ENCODE peak calls at places on chromosomes 1 and 21, in four cellular contexts. Y is body of pancreas, S is neural progenitor cell, O is hepatocyte. R is an unnamed sample.

GRCh38 chr21:31917108-31917507 is 44.3 kb downstream of the HUNK start:
- DNase-seq in Y (no peak), S (no peak), O (no peak), R (no peak)

GRCh38 chr1:151362308-151363155 is 10.0 kb downstream of the SELENBP1 start:
- DNase-seq in Y (no peak), S (no peak), O (no peak), R (no peak)

GRCh38 chr1:224499204-224499603 is 64.6 kb upstream of the WDR26 start:
- DNase-seq in Y (no peak), S (no peak), O (no peak), R (no peak)

GRCh38 chr1:49125746-49126145 is 349.1 kb upstream of the BEND5 start:
- DNase-seq in Y (no peak), S (no peak), O (no peak), R (no peak)

GRCh38 chr1:226644541-226645176 is 94.4 kb downstream of the ITPKB start:
- DNase-seq in Y (no peak), S (no peak), O (no peak), R (peak; percentile 50)

GRCh38 chr21:37767984-37768383 is 148.3 kb downstream of the KCNJ6 start:
- DNase-seq in Y (no peak), S (no peak), O (no peak), R (peak; percentile 60)

GRCh38 chr1:204446413-204447111 is 34.9 kb upstream of the PPP1R15B start:
- DNase-seq in Y (peak; percentile 81), S (peak; percentile 93), O (peak; percentile 84), R (peak; percentile 74)

GRCh38 chr1:225657462-225657989 is 4.6 kb upstream of the ENAH start:
- DNase-seq in Y (no peak), S (no peak), O (no peak), R (peak; percentile 84)

GRCh38 chr1:19080715-19081114 is 124.2 kb upstream of the IFFO2 start:
- DNase-seq in Y (no peak), S (no peak), O (no peak), R (peak; percentile 33)

GRCh38 chr1:96090134-96090533 is 631.5 kb upstream of the PTBP2 start:
- DNase-seq in Y (no peak), S (no peak), O (no peak), R (no peak)

GRCh38 chr1:235746245-235746644 is 96.7 kb upstream of the GNG4 start:
- DNase-seq in Y (no peak), S (no peak), O (no peak), R (no peak)
- H3K27ac ChIP-seq in Y (no peak overlapping the region), S (no peak overlapping the region), O (no peak overlapping the region), R (no peak overlapping the region)

DNA sequence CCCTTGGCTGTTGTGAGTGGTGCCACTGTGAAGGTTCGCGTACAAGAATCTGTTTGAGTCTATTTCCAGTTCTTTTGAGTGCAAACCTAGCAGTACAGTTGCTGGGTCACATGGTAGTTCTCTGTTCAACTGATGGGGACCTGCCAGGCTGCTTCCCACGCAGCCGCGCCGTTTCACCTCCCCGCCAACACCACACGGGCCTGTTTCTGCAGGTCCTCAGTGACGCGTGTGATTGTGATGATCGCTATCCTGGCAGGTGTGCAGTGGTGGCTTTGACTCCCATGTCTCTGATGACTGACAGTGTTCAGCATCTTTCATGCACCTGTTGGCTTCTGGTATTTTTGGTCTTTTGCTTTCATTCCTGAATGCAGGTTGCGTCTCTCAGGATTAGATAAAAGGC is 41.7 kb downstream of the FAAP20 start:
- DNase-seq in Y (no peak), S (no peak), O (no peak), R (no peak)
- H3K27ac ChIP-seq in Y (no peak overlapping the region), S (no peak overlapping the region), O (no peak overlapping the region), R (no peak overlapping the region)

GRCh38 chr1:199121047-199121446 is 482.2 kb downstream of the PTPRC start:
- DNase-seq in Y (no peak), S (no peak), O (no peak), R (no peak)

GRCh38 chr1:199122085-199122484 is 483.2 kb downstream of the PTPRC start:
- DNase-seq in Y (no peak), S (no peak), O (no peak), R (no peak)

GRCh38 chr1:199122532-199123311 is 483.9 kb downstream of the PTPRC start:
- DNase-seq in Y (no peak), S (no peak), O (no peak), R (peak; percentile 61)

GRCh38 chr1:199124351-199124750 is 485.5 kb downstream of the PTPRC start:
- DNase-seq in Y (no peak), S (no peak), O (no peak), R (peak; percentile 83)

GRCh38 chr1:199123615-199124014 is 484.8 kb downstream of the PTPRC start:
- DNase-seq in Y (no peak), S (no peak), O (peak; percentile 20), R (peak; percentile 99)
- H3K27ac ChIP-seq in Y (no peak overlapping the region), S (no peak overlapping the region), O (no peak overlapping the region), R (no peak overlapping the region)

GRCh38 chr1:36731226-36732037 is 248.7 kb upstream of the CSF3R start:
- DNase-seq in Y (no peak), S (no peak), O (no peak), R (no peak)

GRCh38 chr1:36729289-36729688 is 246.6 kb upstream of the CSF3R start:
- DNase-seq in Y (no peak), S (no peak), O (no peak), R (no peak)

GRCh38 chr1:36732038-36732402 is 249.3 kb upstream of the CSF3R start:
- DNase-seq in Y (no peak), S (no peak), O (no peak), R (no peak)

GRCh38 chr1:36729716-36730510 is 247.2 kb upstream of the CSF3R start:
- DNase-seq in Y (no peak), S (no peak), O (no peak), R (no peak)

DNA sequence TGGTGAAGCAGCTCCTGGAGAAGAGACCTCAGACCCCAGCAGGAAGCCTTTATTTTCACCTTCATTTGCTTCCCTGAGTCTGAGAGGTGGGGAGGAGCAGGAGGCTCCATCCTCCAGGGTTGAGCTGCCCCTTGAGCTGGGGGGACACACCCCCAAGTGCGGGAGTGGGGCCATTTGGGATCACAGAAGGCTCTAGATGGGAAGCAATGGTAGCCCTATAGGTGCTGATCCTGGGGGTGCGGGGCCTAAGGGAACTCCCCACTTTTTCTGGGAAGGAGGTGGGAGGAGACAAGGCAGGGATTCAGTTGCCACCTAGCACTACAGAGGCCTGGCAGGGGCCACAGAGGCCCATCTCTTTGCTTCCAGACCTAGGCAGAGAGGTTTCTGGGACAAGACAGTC is 247.9 kb upstream of the CSF3R start:
- DNase-seq in Y (no peak), S (no peak), O (no peak), R (no peak)
- H3K27ac ChIP-seq in Y (no peak overlapping the region), S (no peak overlapping the region), O (no peak overlapping the region), R (no peak overlapping the region)

GRCh38 chr1:185733818-185734709 is at the start of gene HMCN1:
- DNase-seq in Y (peak; percentile 49), S (peak; percentile 91), O (peak; percentile 65), R (peak; percentile 83)

GRCh38 chr1:185732941-185733340 is 1.2 kb upstream of the HMCN1 start:
- DNase-seq in Y (no peak), S (no peak), O (no peak), R (peak; percentile 9)

GRCh38 chr1:185731446-185731845 is 2.7 kb upstream of the HMCN1 start:
- DNase-seq in Y (no peak), S (no peak), O (no peak), R (no peak)

GRCh38 chr1:185734929-185735666 is 907 bp downstream of the HMCN1 start:
- DNase-seq in Y (no peak), S (peak; percentile 13), O (peak; percentile 3), R (peak; percentile 25)

DNA sequence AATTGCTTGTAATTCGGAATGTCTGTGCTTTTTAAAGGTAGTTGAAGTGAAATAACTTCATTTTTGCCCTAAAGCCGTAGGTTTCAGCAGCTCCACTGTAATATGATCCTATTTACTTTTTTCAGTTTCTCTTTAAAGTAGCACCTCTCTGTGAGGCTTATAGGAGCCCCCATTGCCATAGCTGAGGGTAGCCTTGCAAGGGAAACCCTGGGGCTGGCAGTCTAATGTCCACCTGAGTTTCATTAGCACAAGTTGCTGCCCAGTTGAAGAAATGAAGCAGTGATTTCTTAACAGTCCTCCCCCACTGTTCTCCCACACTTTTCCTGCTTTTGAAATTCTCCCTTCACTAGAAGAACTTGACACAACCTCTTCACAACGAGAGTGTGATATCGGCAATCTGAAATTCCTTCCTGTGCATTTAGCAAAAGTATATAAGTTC is 1.5 kb downstream of the HMCN1 start:
- DNase-seq in Y (no peak), S (no peak), O (no peak), R (peak; percentile 32)
- H3K27ac ChIP-seq in Y (no peak overlapping the region), S (no peak overlapping the region), O (no peak overlapping the region), R (no peak overlapping the region)

DNA sequence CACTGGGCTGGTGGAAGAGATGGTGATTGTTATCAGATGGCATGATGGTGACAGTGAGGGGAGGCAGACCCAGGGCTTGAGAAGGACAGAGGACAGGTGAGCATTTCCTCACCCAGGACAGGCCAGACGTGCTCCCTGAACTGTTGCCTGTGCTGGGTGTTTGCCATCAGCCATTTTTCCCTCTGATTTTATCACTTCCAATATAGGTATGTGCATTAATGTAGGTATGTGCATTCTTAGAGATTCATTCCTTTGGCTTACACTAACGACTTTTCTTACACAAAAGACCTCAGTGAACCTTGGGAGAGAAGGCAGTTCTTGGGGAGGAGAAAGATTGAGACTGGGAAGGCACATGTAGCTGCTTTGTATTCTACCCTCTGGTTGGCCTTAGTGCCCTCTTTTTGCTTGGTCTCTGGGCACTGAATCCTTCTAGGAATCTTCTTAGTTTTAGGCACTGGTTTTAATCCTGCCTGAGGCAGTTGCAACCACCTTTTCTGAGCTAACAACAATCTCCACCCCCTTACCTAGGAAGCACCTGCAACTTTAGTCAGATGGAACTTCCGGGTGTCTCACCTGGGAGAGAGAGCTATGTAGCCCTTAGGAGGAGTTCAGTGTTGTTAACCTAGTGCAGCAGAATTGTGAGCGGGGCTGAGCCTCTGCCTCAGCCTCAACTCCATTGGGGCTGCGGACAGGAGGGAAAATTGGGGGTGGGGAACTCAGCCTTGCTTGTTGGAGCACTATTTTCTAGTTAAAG is 30.9 kb downstream of the C1orf116 start:
- DNase-seq in Y (no peak), S (no peak), O (no peak), R (no peak)
- H3K27ac ChIP-seq in Y (no peak overlapping the region), S (no peak overlapping the region), O (peak overlapping the region; percentile 4), R (no peak overlapping the region)

DNA sequence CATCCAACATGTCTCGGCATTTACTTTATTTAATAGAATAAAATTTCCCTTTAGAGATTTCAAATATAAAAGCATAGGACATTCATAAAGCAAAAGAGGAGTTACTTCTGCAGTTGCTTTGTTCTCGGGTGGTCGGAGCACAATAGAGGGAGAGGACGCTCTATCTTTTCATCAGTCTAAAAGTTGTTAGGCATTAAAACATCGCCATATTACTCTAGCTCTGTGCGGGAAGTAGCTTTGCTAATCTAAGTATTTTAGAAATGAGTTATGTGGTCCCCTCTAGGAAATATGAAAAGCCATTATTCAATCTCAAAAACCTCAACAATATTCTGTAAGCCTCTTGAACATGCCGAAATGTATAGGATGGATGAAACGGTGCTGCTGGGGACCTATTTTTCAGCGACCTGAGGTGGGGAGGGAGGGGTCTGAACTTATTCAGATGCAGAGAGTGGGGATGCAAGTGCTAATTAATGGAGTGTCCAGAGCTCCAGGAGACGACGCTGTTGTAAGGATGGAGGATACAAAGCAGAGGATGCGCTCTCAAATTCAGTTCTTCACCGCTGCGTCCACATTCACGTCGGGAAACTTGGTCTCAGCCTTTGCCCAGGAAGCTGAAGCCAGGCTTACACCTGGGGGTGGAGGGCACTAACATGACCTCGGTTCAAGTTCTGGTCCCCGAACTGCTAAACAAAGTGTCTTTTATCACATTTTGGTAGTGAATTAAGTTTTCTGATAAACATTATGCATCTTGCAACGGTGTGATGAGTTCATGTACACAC is 6.3 kb downstream of the CDKN2C start:
- DNase-seq in Y (no peak), S (peak; percentile 49), O (no peak), R (no peak)
- H3K27ac ChIP-seq in Y (peak overlapping the region; percentile 88), S (no peak overlapping the region), O (no peak overlapping the region), R (no peak overlapping the region)

R was measured in mesenchymal stem cell.